ENCODE peak calls at places on chromosome 22, in seven cellular contexts. One of them, this sample, is unnamed.

GRCh38 chr22:48218889-48219420 is 1456.5 kb downstream of the TBC1D22A start:
- DNase-seq in NCI-H460: no peak
- DNase-seq in upper lobe of left lung: no peak
- DNase-seq in AG08395: no peak
- DNase-seq in NCI-H1417: no peak
- DNase-seq in stimulated activated CD4-positive, alpha-beta T cell treated with anti-CD3 and anti-CD28 coated beads, Interleukin-1b, Interleukin-23, amount 100 ng/mL, for 1 hour: no peak
- DNase-seq in progenitor cell of endocrine pancreas: no peak
- DNase-seq in this sample: no peak

GRCh38 chr22:37068859-37069258 is 17.3 kb downstream of the KCTD17 start:
- DNase-seq in NCI-H460: no peak
- DNase-seq in upper lobe of left lung: no peak
- DNase-seq in AG08395: no peak
- DNase-seq in NCI-H1417: no peak
- DNase-seq in stimulated activated CD4-positive, alpha-beta T cell treated with anti-CD3 and anti-CD28 coated beads, Interleukin-1b, Interleukin-23, amount 100 ng/mL, for 1 hour: no peak
- DNase-seq in progenitor cell of endocrine pancreas: peak
- DNase-seq in this sample: no peak

GRCh38 chr22:19631899-19632670 is 82.2 kb upstream of the SEPTIN5 start:
- DNase-seq in NCI-H460: peak
- DNase-seq in upper lobe of left lung: no peak
- DNase-seq in AG08395: peak
- DNase-seq in NCI-H1417: no peak
- DNase-seq in stimulated activated CD4-positive, alpha-beta T cell treated with anti-CD3 and anti-CD28 coated beads, Interleukin-1b, Interleukin-23, amount 100 ng/mL, for 1 hour: no peak
- DNase-seq in progenitor cell of endocrine pancreas: no peak
- DNase-seq in this sample: no peak

GRCh38 chr22:17969732-17970131 is 54.6 kb downstream of the MICAL3 start:
- DNase-seq in NCI-H460: peak
- DNase-seq in upper lobe of left lung: no peak
- DNase-seq in AG08395: peak
- DNase-seq in NCI-H1417: no peak
- DNase-seq in stimulated activated CD4-positive, alpha-beta T cell treated with anti-CD3 and anti-CD28 coated beads, Interleukin-1b, Interleukin-23, amount 100 ng/mL, for 1 hour: no peak
- DNase-seq in progenitor cell of endocrine pancreas: no peak
- DNase-seq in this sample: no peak

GRCh38 chr22:49934144-49934890 is 15.9 kb downstream of the CRELD2 start:
- DNase-seq in NCI-H460: no peak
- DNase-seq in upper lobe of left lung: peak
- DNase-seq in AG08395: peak
- DNase-seq in NCI-H1417: no peak
- DNase-seq in stimulated activated CD4-positive, alpha-beta T cell treated with anti-CD3 and anti-CD28 coated beads, Interleukin-1b, Interleukin-23, amount 100 ng/mL, for 1 hour: no peak
- DNase-seq in progenitor cell of endocrine pancreas: no peak
- DNase-seq in this sample: no peak

GRCh38 chr22:47019012-47019790 is 256.8 kb downstream of the TBC1D22A start:
- DNase-seq in NCI-H460: no peak
- DNase-seq in upper lobe of left lung: peak
- DNase-seq in AG08395: no peak
- DNase-seq in NCI-H1417: no peak
- DNase-seq in stimulated activated CD4-positive, alpha-beta T cell treated with anti-CD3 and anti-CD28 coated beads, Interleukin-1b, Interleukin-23, amount 100 ng/mL, for 1 hour: no peak
- DNase-seq in progenitor cell of endocrine pancreas: no peak
- DNase-seq in this sample: no peak

GRCh38 chr22:44088976-44089570 is 65.0 kb downstream of the PARVB start:
- DNase-seq in NCI-H460: no peak
- DNase-seq in upper lobe of left lung: no peak
- DNase-seq in AG08395: peak
- DNase-seq in NCI-H1417: no peak
- DNase-seq in stimulated activated CD4-positive, alpha-beta T cell treated with anti-CD3 and anti-CD28 coated beads, Interleukin-1b, Interleukin-23, amount 100 ng/mL, for 1 hour: no peak
- DNase-seq in progenitor cell of endocrine pancreas: no peak
- DNase-seq in this sample: no peak

GRCh38 chr22:48968201-48968959 is 859.3 kb downstream of the BRD1 start:
- DNase-seq in NCI-H460: no peak
- DNase-seq in upper lobe of left lung: peak
- DNase-seq in AG08395: no peak
- DNase-seq in NCI-H1417: no peak
- DNase-seq in stimulated activated CD4-positive, alpha-beta T cell treated with anti-CD3 and anti-CD28 coated beads, Interleukin-1b, Interleukin-23, amount 100 ng/mL, for 1 hour: no peak
- DNase-seq in progenitor cell of endocrine pancreas: peak
- DNase-seq in this sample: no peak

GRCh38 chr22:20940178-20940790 is 23.1 kb downstream of the CRKL start:
- DNase-seq in NCI-H460: no peak
- DNase-seq in upper lobe of left lung: no peak
- DNase-seq in AG08395: peak
- DNase-seq in NCI-H1417: no peak
- DNase-seq in stimulated activated CD4-positive, alpha-beta T cell treated with anti-CD3 and anti-CD28 coated beads, Interleukin-1b, Interleukin-23, amount 100 ng/mL, for 1 hour: no peak
- DNase-seq in progenitor cell of endocrine pancreas: no peak
- DNase-seq in this sample: no peak

GRCh38 chr22:49010901-49011300 is 816.8 kb downstream of the BRD1 start:
- DNase-seq in NCI-H460: no peak
- DNase-seq in upper lobe of left lung: peak
- DNase-seq in AG08395: no peak
- DNase-seq in NCI-H1417: no peak
- DNase-seq in stimulated activated CD4-positive, alpha-beta T cell treated with anti-CD3 and anti-CD28 coated beads, Interleukin-1b, Interleukin-23, amount 100 ng/mL, for 1 hour: no peak
- DNase-seq in progenitor cell of endocrine pancreas: no peak
- DNase-seq in this sample: no peak

GRCh38 chr22:31800065-31800464 is 46.2 kb downstream of the DEPDC5 start:
- DNase-seq in NCI-H460: no peak
- DNase-seq in upper lobe of left lung: no peak
- DNase-seq in AG08395: no peak
- DNase-seq in NCI-H1417: no peak
- DNase-seq in stimulated activated CD4-positive, alpha-beta T cell treated with anti-CD3 and anti-CD28 coated beads, Interleukin-1b, Interleukin-23, amount 100 ng/mL, for 1 hour: no peak
- DNase-seq in progenitor cell of endocrine pancreas: no peak
- DNase-seq in this sample: peak

GRCh38 chr22:37749831-37750595 is 53.2 kb downstream of the TRIOBP start:
- DNase-seq in NCI-H460: no peak
- DNase-seq in upper lobe of left lung: peak
- DNase-seq in AG08395: peak
- DNase-seq in NCI-H1417: no peak
- DNase-seq in stimulated activated CD4-positive, alpha-beta T cell treated with anti-CD3 and anti-CD28 coated beads, Interleukin-1b, Interleukin-23, amount 100 ng/mL, for 1 hour: no peak
- DNase-seq in progenitor cell of endocrine pancreas: no peak
- DNase-seq in this sample: no peak

GRCh38 chr22:36194971-36195370 is 6.6 kb downstream of the APOL4 start:
- DNase-seq in NCI-H460: peak
- DNase-seq in upper lobe of left lung: peak
- DNase-seq in AG08395: peak
- DNase-seq in NCI-H1417: peak
- DNase-seq in stimulated activated CD4-positive, alpha-beta T cell treated with anti-CD3 and anti-CD28 coated beads, Interleukin-1b, Interleukin-23, amount 100 ng/mL, for 1 hour: no peak
- DNase-seq in progenitor cell of endocrine pancreas: peak
- DNase-seq in this sample: peak

GRCh38 chr22:30435674-30436126 is 10.1 kb downstream of the MTFP1 start:
- DNase-seq in NCI-H460: peak
- DNase-seq in upper lobe of left lung: peak
- DNase-seq in AG08395: no peak
- DNase-seq in NCI-H1417: no peak
- DNase-seq in stimulated activated CD4-positive, alpha-beta T cell treated with anti-CD3 and anti-CD28 coated beads, Interleukin-1b, Interleukin-23, amount 100 ng/mL, for 1 hour: peak
- DNase-seq in progenitor cell of endocrine pancreas: no peak
- DNase-seq in this sample: no peak

GRCh38 chr22:21778705-21779363 is 43.2 kb upstream of the YPEL1 start:
- DNase-seq in NCI-H460: no peak
- DNase-seq in upper lobe of left lung: no peak
- DNase-seq in AG08395: peak
- DNase-seq in NCI-H1417: no peak
- DNase-seq in stimulated activated CD4-positive, alpha-beta T cell treated with anti-CD3 and anti-CD28 coated beads, Interleukin-1b, Interleukin-23, amount 100 ng/mL, for 1 hour: no peak
- DNase-seq in progenitor cell of endocrine pancreas: no peak
- DNase-seq in this sample: peak

GRCh38 chr22:22820626-22821025 is 67.0 kb upstream of the IGLL5 start:
- DNase-seq in NCI-H460: no peak
- DNase-seq in upper lobe of left lung: no peak
- DNase-seq in AG08395: no peak
- DNase-seq in NCI-H1417: no peak
- DNase-seq in stimulated activated CD4-positive, alpha-beta T cell treated with anti-CD3 and anti-CD28 coated beads, Interleukin-1b, Interleukin-23, amount 100 ng/mL, for 1 hour: no peak
- DNase-seq in progenitor cell of endocrine pancreas: no peak
- DNase-seq in this sample: no peak

GRCh38 chr22:41234815-41235687 is 5.7 kb downstream of the CHADL start:
- DNase-seq in NCI-H460: no peak
- DNase-seq in upper lobe of left lung: no peak
- DNase-seq in AG08395: no peak
- DNase-seq in NCI-H1417: no peak
- DNase-seq in stimulated activated CD4-positive, alpha-beta T cell treated with anti-CD3 and anti-CD28 coated beads, Interleukin-1b, Interleukin-23, amount 100 ng/mL, for 1 hour: no peak
- DNase-seq in progenitor cell of endocrine pancreas: no peak
- DNase-seq in this sample: no peak